ENCODE peak calls at places on chromosomes 13 and 19, in nine cellular contexts. One of them, this sample, is unnamed.
A peak's percentile ranks its signal among the peaks of the same experiment; 100 is the strongest.

GRCh38 chr19:19071897-19072296 is 8.1 kb downstream of the SLC25A42 start:
- DNase-seq in head of caudate nucleus: no peak
- DNase-seq in pons: no peak
- DNase-seq in iris pigment epithelial cell: no peak
- DNase-seq in activated CD8-positive, alpha-beta memory T cell treated with anti-CD3 and anti-CD28 coated beads for 1 hour: no peak
- DNase-seq in activated T-helper 1 cell treated with anti-CD3 and anti-CD28 coated beads, Interleukin-12 subunit alpha, Interleukin-12 subunit beta, Interleukin-2, Interleukin-4 antibody, amounts not matched to agents 30 ng/mL and 10 ng/mL and 1 ng/mL, durations not matched to agents 14 hours and 24 hours and 36 hours: no peak
- DNase-seq in body of pancreas: no peak
- DNase-seq in AG08395: no peak
- DNase-seq in thyroid gland: no peak
- DNase-seq in this sample: no peak

GRCh38 chr19:6692027-6692426 is 22.1 kb upstream of the TNFSF14 start:
- DNase-seq in head of caudate nucleus: no peak
- DNase-seq in pons: no peak
- DNase-seq in iris pigment epithelial cell: no peak
- DNase-seq in activated CD8-positive, alpha-beta memory T cell treated with anti-CD3 and anti-CD28 coated beads for 1 hour: no peak
- DNase-seq in activated T-helper 1 cell treated with anti-CD3 and anti-CD28 coated beads, Interleukin-12 subunit alpha, Interleukin-12 subunit beta, Interleukin-2, Interleukin-4 antibody, amounts not matched to agents 30 ng/mL and 10 ng/mL and 1 ng/mL, durations not matched to agents 14 hours and 24 hours and 36 hours: no peak
- DNase-seq in body of pancreas: no peak
- DNase-seq in AG08395: no peak
- DNase-seq in thyroid gland: no peak
- DNase-seq in this sample: no peak

GRCh38 chr19:33193269-33193863 is 764 bp upstream of the LRP3 start:
- DNase-seq in head of caudate nucleus: no peak
- DNase-seq in pons: no peak
- DNase-seq in iris pigment epithelial cell: no peak
- DNase-seq in activated CD8-positive, alpha-beta memory T cell treated with anti-CD3 and anti-CD28 coated beads for 1 hour: no peak
- DNase-seq in activated T-helper 1 cell treated with anti-CD3 and anti-CD28 coated beads, Interleukin-12 subunit alpha, Interleukin-12 subunit beta, Interleukin-2, Interleukin-4 antibody, amounts not matched to agents 30 ng/mL and 10 ng/mL and 1 ng/mL, durations not matched to agents 14 hours and 24 hours and 36 hours: no peak
- DNase-seq in body of pancreas: no peak
- DNase-seq in AG08395: no peak
- DNase-seq in thyroid gland: no peak
- DNase-seq in this sample: no peak

GRCh38 chr19:55248704-55249103 is 10.1 kb downstream of the PPP6R1 start:
- DNase-seq in head of caudate nucleus: no peak
- DNase-seq in pons: no peak
- DNase-seq in iris pigment epithelial cell: no peak
- DNase-seq in activated CD8-positive, alpha-beta memory T cell treated with anti-CD3 and anti-CD28 coated beads for 1 hour: no peak
- DNase-seq in activated T-helper 1 cell treated with anti-CD3 and anti-CD28 coated beads, Interleukin-12 subunit alpha, Interleukin-12 subunit beta, Interleukin-2, Interleukin-4 antibody, amounts not matched to agents 30 ng/mL and 10 ng/mL and 1 ng/mL, durations not matched to agents 14 hours and 24 hours and 36 hours: no peak
- DNase-seq in body of pancreas: no peak
- DNase-seq in AG08395: no peak
- DNase-seq in thyroid gland: no peak
- DNase-seq in this sample: no peak

GRCh38 chr19:13507053-13507611 is 853 bp upstream of the CACNA1A start:
- DNase-seq in head of caudate nucleus: peak; percentile 56
- DNase-seq in pons: no peak
- DNase-seq in iris pigment epithelial cell: no peak
- DNase-seq in activated CD8-positive, alpha-beta memory T cell treated with anti-CD3 and anti-CD28 coated beads for 1 hour: no peak
- DNase-seq in activated T-helper 1 cell treated with anti-CD3 and anti-CD28 coated beads, Interleukin-12 subunit alpha, Interleukin-12 subunit beta, Interleukin-2, Interleukin-4 antibody, amounts not matched to agents 30 ng/mL and 10 ng/mL and 1 ng/mL, durations not matched to agents 14 hours and 24 hours and 36 hours: no peak
- DNase-seq in body of pancreas: no peak
- DNase-seq in AG08395: peak; percentile 30
- DNase-seq in thyroid gland: no peak
- DNase-seq in this sample: no peak

GRCh38 chr19:16373539-16373938 is 48.9 kb downstream of the KLF2 start:
- DNase-seq in head of caudate nucleus: no peak
- DNase-seq in pons: no peak
- DNase-seq in iris pigment epithelial cell: peak; percentile 74
- DNase-seq in activated CD8-positive, alpha-beta memory T cell treated with anti-CD3 and anti-CD28 coated beads for 1 hour: no peak
- DNase-seq in activated T-helper 1 cell treated with anti-CD3 and anti-CD28 coated beads, Interleukin-12 subunit alpha, Interleukin-12 subunit beta, Interleukin-2, Interleukin-4 antibody, amounts not matched to agents 30 ng/mL and 10 ng/mL and 1 ng/mL, durations not matched to agents 14 hours and 24 hours and 36 hours: no peak
- DNase-seq in body of pancreas: no peak
- DNase-seq in AG08395: no peak
- DNase-seq in thyroid gland: no peak
- DNase-seq in this sample: no peak

GRCh38 chr19:43699506-43700367 is 16.1 kb upstream of the IRGC start:
- DNase-seq in head of caudate nucleus: peak; percentile 47
- DNase-seq in pons: no peak
- DNase-seq in iris pigment epithelial cell: peak; percentile 29
- DNase-seq in activated CD8-positive, alpha-beta memory T cell treated with anti-CD3 and anti-CD28 coated beads for 1 hour: no peak
- DNase-seq in activated T-helper 1 cell treated with anti-CD3 and anti-CD28 coated beads, Interleukin-12 subunit alpha, Interleukin-12 subunit beta, Interleukin-2, Interleukin-4 antibody, amounts not matched to agents 30 ng/mL and 10 ng/mL and 1 ng/mL, durations not matched to agents 14 hours and 24 hours and 36 hours: no peak
- DNase-seq in body of pancreas: peak; percentile 14
- DNase-seq in AG08395: no peak
- DNase-seq in thyroid gland: no peak
- DNase-seq in this sample: no peak

GRCh38 chr13:30481241-30481760 is 15.6 kb upstream of the HMGB1 start:
- DNase-seq in head of caudate nucleus: no peak
- DNase-seq in pons: no peak
- DNase-seq in iris pigment epithelial cell: no peak
- DNase-seq in activated CD8-positive, alpha-beta memory T cell treated with anti-CD3 and anti-CD28 coated beads for 1 hour: no peak
- DNase-seq in activated T-helper 1 cell treated with anti-CD3 and anti-CD28 coated beads, Interleukin-12 subunit alpha, Interleukin-12 subunit beta, Interleukin-2, Interleukin-4 antibody, amounts not matched to agents 30 ng/mL and 10 ng/mL and 1 ng/mL, durations not matched to agents 14 hours and 24 hours and 36 hours: no peak
- DNase-seq in body of pancreas: no peak
- DNase-seq in AG08395: no peak
- DNase-seq in thyroid gland: no peak
- DNase-seq in this sample: no peak

GRCh38 chr19:2054763-2055162 is 3.7 kb upstream of the MKNK2 start:
- DNase-seq in head of caudate nucleus: no peak
- DNase-seq in pons: no peak
- DNase-seq in iris pigment epithelial cell: no peak
- DNase-seq in activated CD8-positive, alpha-beta memory T cell treated with anti-CD3 and anti-CD28 coated beads for 1 hour: no peak
- DNase-seq in activated T-helper 1 cell treated with anti-CD3 and anti-CD28 coated beads, Interleukin-12 subunit alpha, Interleukin-12 subunit beta, Interleukin-2, Interleukin-4 antibody, amounts not matched to agents 30 ng/mL and 10 ng/mL and 1 ng/mL, durations not matched to agents 14 hours and 24 hours and 36 hours: no peak
- DNase-seq in body of pancreas: no peak
- DNase-seq in AG08395: no peak
- DNase-seq in thyroid gland: no peak
- DNase-seq in this sample: no peak

GRCh38 chr19:33212024-33212772 is 13.5 kb downstream of the SLC7A10 start:
- DNase-seq in head of caudate nucleus: no peak
- DNase-seq in pons: no peak
- DNase-seq in iris pigment epithelial cell: no peak
- DNase-seq in activated CD8-positive, alpha-beta memory T cell treated with anti-CD3 and anti-CD28 coated beads for 1 hour: no peak
- DNase-seq in activated T-helper 1 cell treated with anti-CD3 and anti-CD28 coated beads, Interleukin-12 subunit alpha, Interleukin-12 subunit beta, Interleukin-2, Interleukin-4 antibody, amounts not matched to agents 30 ng/mL and 10 ng/mL and 1 ng/mL, durations not matched to agents 14 hours and 24 hours and 36 hours: no peak
- DNase-seq in body of pancreas: no peak
- DNase-seq in AG08395: no peak
- DNase-seq in thyroid gland: no peak
- DNase-seq in this sample: no peak